ENCODE peak calls at places on chromosomes 5 and 9, in six cellular contexts. S is SK-N-SH; U is CD4-positive, alpha-beta memory T cell; D is mammary epithelial cell; K is uterus; T is left ventricle myocardium inferior. R is an unnamed sample.

GRCh38 chr5:149153751-149154610 is 12.7 kb downstream of the ABLIM3 start:
- DNase-seq in K (no peak), D (no peak), U (no peak), S (no peak), T (peak), R (no peak)

GRCh38 chr9:91071185-91071990 is 269.8 kb downstream of the SYK start:
- DNase-seq in U (no peak), T (no peak), D (peak), S (no peak), K (no peak), R (peak)

GRCh38 chr5:20974423-20974822 is 986.4 kb upstream of the CDH18 start:
- DNase-seq in S (no peak), D (no peak), T (no peak), K (no peak), U (no peak), R (no peak)

GRCh38 chr9:113600871-113601545 is 137.5 kb downstream of the RGS3 start:
- DNase-seq in U (no peak), S (no peak), T (no peak), K (no peak), D (no peak), R (no peak)

GRCh38 chr9:117434568-117434967 is 19.7 kb upstream of the ASTN2 start:
- DNase-seq in D (peak), T (no peak), U (no peak), K (no peak), S (no peak), R (no peak)

GRCh38 chr5:92641031-92641962 is 939.7 kb downstream of the NR2F1-AS1 start:
- DNase-seq in S (peak), K (peak), U (no peak), T (no peak), D (peak), R (no peak)

GRCh38 chr5:54996476-54996875 is 11.1 kb upstream of the ESM1 start:
- DNase-seq in D (no peak), T (no peak), S (no peak), U (no peak), K (no peak), R (no peak)

GRCh38 chr5:1412163-1412562 is 33.1 kb downstream of the SLC6A3 start:
- DNase-seq in K (no peak), S (no peak), U (no peak), T (peak), D (no peak), R (no peak)

GRCh38 chr5:36442352-36442751 is 140.7 kb upstream of the RANBP3L start:
- DNase-seq in U (no peak), D (peak), T (no peak), S (no peak), K (no peak), R (no peak)

GRCh38 chr5:168327994-168328393 is 36.5 kb downstream of the WWC1 start:
- DNase-seq in T (no peak), S (no peak), D (no peak), K (no peak), U (no peak), R (no peak)

GRCh38 chr5:167415779-167416761 is 875.4 kb upstream of the WWC1 start:
- DNase-seq in U (no peak), S (peak), T (no peak), D (no peak), K (no peak), R (no peak)

GRCh38 chr5:170846416-170846815 is 15.4 kb upstream of the RANBP17 start:
- DNase-seq in D (peak), S (no peak), U (no peak), T (no peak), K (no peak), R (no peak)

GRCh38 chr9:89854715-89855475 is 250.1 kb downstream of the GADD45G start:
- DNase-seq in U (no peak), D (no peak), K (peak), T (no peak), S (no peak), R (peak)

GRCh38 chr5:178780581-178781498 is 50.4 kb upstream of the ZNF354A start:
- DNase-seq in S (no peak), U (no peak), D (no peak), K (no peak), T (no peak), R (no peak)
- H3K27ac ChIP-seq in S (no peak), U (no peak), D (no peak), K (no peak), T (no peak), R (no peak)

DNA sequence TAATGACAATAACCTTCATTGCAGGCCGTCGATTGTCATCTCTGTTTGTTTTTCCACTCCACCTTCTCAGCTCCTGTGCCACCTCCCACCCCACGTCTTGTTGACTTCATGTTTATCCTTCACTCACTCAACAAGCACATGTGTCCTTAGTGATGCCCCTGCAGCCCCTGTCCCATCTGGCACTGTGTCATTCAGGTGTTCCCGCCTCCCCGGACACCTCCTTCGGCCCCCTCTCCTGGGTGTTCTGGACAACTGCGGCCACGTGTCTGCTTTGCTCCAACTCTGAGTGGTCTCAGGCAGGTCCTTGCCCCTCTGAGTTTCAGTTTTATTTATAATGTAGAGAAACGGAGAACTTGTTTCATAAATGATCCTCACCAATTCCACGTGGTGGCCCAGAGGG is 91.0 kb upstream of the COL5A1 start:
- DNase-seq in D (no peak), U (no peak), T (no peak), K (no peak), S (no peak), R (no peak)
- H3K27ac ChIP-seq in D (no peak), U (no peak), T (no peak), K (no peak), S (no peak), R (no peak)

GRCh38 chr5:17411436-17411835 is 86.6 kb upstream of the TAF11L2 start:
- DNase-seq in T (no peak), K (no peak), D (peak), U (no peak), S (no peak), R (no peak)
- H3K27ac ChIP-seq in T (no peak), K (no peak), D (no peak), U (no peak), S (no peak), R (no peak)

GRCh38 chr5:179805070-179805528 is 1.6 kb downstream of the MGAT4B start:
- DNase-seq in T (no peak), S (peak), K (no peak), D (no peak), U (no peak), R (no peak)
- H3K27ac ChIP-seq in T (peak), S (peak), K (peak), D (no peak), U (peak), R (peak)

R was measured in coronary artery.